ENCODE peak calls at places on chromosomes 12 and 14, in six cellular contexts. N is NCI-H1694; H is stimulated activated CD8-positive, alpha-beta memory T cell treated with anti-CD3 and anti-CD28 coated beads, Interleukin-4, amount 100 ng/mL, for 48 hours; U is activated T-cell treated with anti-CD3 and anti-CD28 coated beads for 1 hour; L is HT-29; Z is psoas muscle. E is an unnamed sample.

GRCh38 chr14:99821519-99822165 is 28.4 kb downstream of the EML1 start:
- DNase-seq in N (no peak), H (no peak), U (no peak), L (peak; percentile 2), Z (no peak), E (no peak)

GRCh38 chr14:105303949-105304348 is 3.1 kb upstream of the BRF1 start:
- DNase-seq in N (no peak), H (no peak), U (no peak), L (no peak), Z (no peak), E (no peak)

GRCh38 chr14:105797546-105797945 is 271.2 kb downstream of the TMEM121 start:
- DNase-seq in N (no peak), H (no peak), U (no peak), L (no peak), Z (no peak), E (no peak)

GRCh38 chr12:3722368-3722767 is 30.5 kb downstream of the CRACR2A start:
- DNase-seq in N (no peak), H (no peak), U (no peak), L (no peak), Z (no peak), E (no peak)

GRCh38 chr14:66746316-66747006 is 238.5 kb downstream of the GPHN start:
- DNase-seq in N (no peak), H (no peak), U (no peak), L (peak; percentile 44), Z (no peak), E (peak; percentile 40)

GRCh38 chr14:104293851-104294627 is 155.7 kb downstream of the KIF26A start:
- DNase-seq in N (no peak), H (no peak), U (no peak), L (peak; percentile 6), Z (no peak), E (no peak)

GRCh38 chr14:93082576-93083001 is 33.1 kb downstream of the ITPK1 start:
- DNase-seq in N (no peak), H (no peak), U (no peak), L (no peak), Z (no peak), E (no peak)

GRCh38 chr12:6476496-6476895 is 6.0 kb upstream of the VAMP1 start:
- DNase-seq in N (no peak), H (no peak), U (no peak), L (no peak), Z (no peak), E (no peak)

GRCh38 chr12:53961025-53961761 is 6.5 kb downstream of the HOXC12 start:
- DNase-seq in N (no peak), H (no peak), U (no peak), L (no peak), Z (no peak), E (no peak)

GRCh38 chr12:3669594-3669993 is 83.3 kb downstream of the CRACR2A start:
- DNase-seq in N (no peak), H (no peak), U (no peak), L (no peak), Z (no peak), E (no peak)

GRCh38 chr14:63862163-63862562 is 9.4 kb downstream of the SYNE2 start:
- DNase-seq in N (no peak), H (peak; percentile 21), U (no peak), L (no peak), Z (no peak), E (no peak)

GRCh38 chr12:102903318-102904007 is 13.6 kb downstream of the PAH start:
- DNase-seq in N (no peak), H (no peak), U (no peak), L (no peak), Z (no peak), E (no peak)

GRCh38 chr14:91231446-91231845 is 13.1 kb downstream of the GPR68 start:
- DNase-seq in N (no peak), H (no peak), U (no peak), L (no peak), Z (no peak), E (no peak)

GRCh38 chr14:61453103-61453767 is 131.9 kb downstream of the PRKCH start:
- DNase-seq in N (no peak), H (peak; percentile 25), U (no peak), L (no peak), Z (no peak), E (no peak)

GRCh38 chr12:27535318-27535717 is 11.3 kb downstream of the PPFIBP1 start:
- DNase-seq in N (no peak), H (no peak), U (no peak), L (no peak), Z (no peak), E (no peak)

GRCh38 chr12:57893460-57894353 is 47.2 kb upstream of the CTDSP2 start:
- DNase-seq in N (peak; percentile 58), H (no peak), U (no peak), L (peak; percentile 51), Z (peak; percentile 92), E (peak; percentile 49)

GRCh38 chr12:64568313-64568712 is 42.0 kb upstream of the RASSF3 start:
- DNase-seq in N (no peak), H (no peak), U (no peak), L (no peak), Z (no peak), E (no peak)

GRCh38 chr12:57435288-57435687 is 704 bp downstream of the INHBC start:
- DNase-seq in N (no peak), H (no peak), U (no peak), L (no peak), Z (no peak), E (no peak)

GRCh38 chr12:91667698-91668097 is 477.9 kb downstream of the BTG1 start:
- DNase-seq in N (no peak), H (no peak), U (no peak), L (peak; percentile 24), Z (no peak), E (no peak)

GRCh38 chr12:109892748-109893147 is 7.3 kb upstream of the TCHP start:
- DNase-seq in N (no peak), H (no peak), U (no peak), L (no peak), Z (no peak), E (no peak)

GRCh38 chr14:99757331-99758070 is 35.7 kb upstream of the EML1 start:
- DNase-seq in N (peak; percentile 44), H (no peak), U (no peak), L (no peak), Z (no peak), E (no peak)

GRCh38 chr12:121036810-121037326 is 2.2 kb downstream of the OASL start:
- DNase-seq in N (no peak), H (peak; percentile 62), U (no peak), L (no peak), Z (no peak), E (no peak)

GRCh38 chr12:128970941-128971340 is 117.7 kb downstream of the GLT1D1 start:
- DNase-seq in N (no peak), H (no peak), U (no peak), L (no peak), Z (no peak), E (no peak)

GRCh38 chr14:54591461-54592245 is 24.7 kb downstream of the SAMD4A start:
- DNase-seq in N (no peak), H (no peak), U (no peak), L (no peak), Z (no peak), E (no peak)

E was measured in erythroblast.